ENCODE peak calls at places on chromosomes 7 and 10, in five cellular contexts. K, J, D, A and S are unnamed samples.

GRCh38 chr10:95818663-95819062 is 62.7 kb downstream of the ENTPD1 start:
- DNase-seq in J (no peak), K (no peak), A (no peak), D (peak; percentile 90), S (no peak)

GRCh38 chr7:7693881-7694280 is 24.5 kb downstream of the RPA3 start:
- DNase-seq in D (peak; percentile 58), K (no peak), A (no peak), J (no peak), S (no peak)

GRCh38 chr10:97274828-97275227 is 17.6 kb downstream of the ARHGAP19 start:
- DNase-seq in K (no peak), A (no peak), D (no peak), J (no peak), S (no peak)

GRCh38 chr10:17851611-17852010 is 42.5 kb downstream of the MRC1 start:
- DNase-seq in A (no peak), D (no peak), J (no peak), K (no peak), S (no peak)

GRCh38 chr7:87356448-87356847 is 11.0 kb downstream of the CROT start:
- DNase-seq in D (no peak), J (no peak), K (no peak), A (no peak), S (no peak)

GRCh38 chr7:129089521-129090212 is 34.8 kb upstream of the TNPO3 start:
- DNase-seq in K (no peak), A (peak; percentile 9), J (no peak), D (peak; percentile 58), S (no peak)

GRCh38 chr7:134461921-134462320 is 3.0 kb upstream of the AKR1B1 start:
- DNase-seq in A (no peak), K (no peak), D (no peak), J (no peak), S (no peak)

GRCh38 chr10:128463991-128464755 is 337.9 kb upstream of the MKI67 start:
- DNase-seq in D (peak; percentile 16), A (no peak), J (peak; percentile 33), K (peak; percentile 20), S (peak; percentile 28)

GRCh38 chr7:18087031-18087686 is 59.5 kb upstream of the PRPS1L1 start:
- DNase-seq in J (peak; percentile 52), A (no peak), K (no peak), D (peak; percentile 24), S (no peak)

GRCh38 chr7:1555046-1555812 is 776 bp downstream of the TMEM184A start:
- DNase-seq in J (no peak), A (no peak), K (peak; percentile 78), D (peak; percentile 83), S (no peak)

GRCh38 chr10:132904169-132904813 is 38.1 kb downstream of the CFAP46 start:
- DNase-seq in J (peak; percentile 73), K (peak; percentile 27), A (no peak), D (peak; percentile 42), S (peak; percentile 41)

GRCh38 chr10:93954726-93955363 is 38.9 kb upstream of the PLCE1 start:
- DNase-seq in A (no peak), J (no peak), D (no peak), K (no peak), S (no peak)

GRCh38 chr10:131947631-131948347 is 33.9 kb downstream of the BNIP3 start:
- DNase-seq in A (no peak), K (peak; percentile 10), J (no peak), D (peak; percentile 82), S (no peak)

GRCh38 chr7:158957507-158957900 is 101.1 kb downstream of the DYNC2I1 start:
- DNase-seq in J (peak; percentile 86), A (no peak), K (no peak), D (no peak), S (no peak)

GRCh38 chr10:74164641-74165529 is 13.9 kb downstream of the ADK start:
- DNase-seq in K (no peak), J (no peak), D (no peak), A (no peak), S (no peak)

GRCh38 chr7:116327751-116328150 is 117.4 kb downstream of the TES start:
- DNase-seq in J (no peak), D (peak; percentile 85), A (no peak), K (no peak), S (no peak)

GRCh38 chr7:128841961-128842673 is 11.9 kb downstream of the FLNC start:
- DNase-seq in J (peak; percentile 87), A (peak; percentile 30), K (peak; percentile 52), D (peak; percentile 40), S (peak; percentile 68)

GRCh38 chr10:24449334-24449740 is 240.4 kb downstream of the KIAA1217 start:
- DNase-seq in D (peak; percentile 51), K (no peak), J (no peak), A (no peak), S (no peak)

GRCh38 chr10:70934701-70935100 is 46.3 kb upstream of the PCBD1 start:
- DNase-seq in J (no peak), D (no peak), K (no peak), A (no peak), S (no peak)

GRCh38 chr10:10722422-10722821 is 295.2 kb upstream of the CELF2 start:
- DNase-seq in K (no peak), J (no peak), A (no peak), D (no peak), S (no peak)

GRCh38 chr7:95316588-95316987 is 7.7 kb downstream of the PON1 start:
- DNase-seq in K (no peak), D (no peak), J (no peak), A (no peak), S (no peak)

GRCh38 chr10:96764345-96764744 is 44.0 kb upstream of the PIK3AP1 start:
- DNase-seq in J (no peak), A (no peak), K (no peak), D (no peak), S (no peak)

GRCh38 chr10:8349610-8350249 is 295.2 kb downstream of the GATA3 start:
- DNase-seq in J (no peak), A (no peak), K (no peak), D (no peak), S (no peak)

GRCh38 chr10:33327750-33328149 is 6.7 kb downstream of the NRP1 start:
- DNase-seq in D (peak; percentile 38), J (peak; percentile 12), K (no peak), A (no peak), S (no peak)

GRCh38 chr10:100969175-100970075 is at the start of gene SEMA4G:
- DNase-seq in K (peak; percentile 65), D (peak; percentile 48), J (peak; percentile 53), A (peak; percentile 15), S (peak; percentile 42)

GRCh38 chr7:23347007-23347681 is 48.0 kb downstream of the MALSU1 start:
- DNase-seq in K (no peak), J (no peak), D (no peak), A (no peak), S (no peak)

GRCh38 chr7:155220881-155221280 is 76.8 kb upstream of the INSIG1 start:
- DNase-seq in A (no peak), D (no peak), K (no peak), J (no peak), S (no peak)

GRCh38 chr10:126929391-126929790 is 24.2 kb downstream of the DOCK1 start:
- DNase-seq in K (no peak), D (no peak), A (no peak), J (no peak), S (no peak)

GRCh38 chr10:22913474-22914092 is 14.3 kb upstream of the ARMC3 start:
- DNase-seq in J (no peak), A (no peak), K (no peak), D (no peak), S (no peak)

GRCh38 chr7:37083311-37084096 is 359.2 kb upstream of the AOAH start:
- DNase-seq in A (no peak), J (no peak), K (no peak), D (peak; percentile 51), S (no peak)

GRCh38 chr7:3027455-3027854 is 16.2 kb downstream of the CARD11 start:
- DNase-seq in A (no peak), D (no peak), K (no peak), J (no peak), S (no peak)

GRCh38 chr10:52312999-52313349 is 1.1 kb upstream of the DKK1 start:
- DNase-seq in A (no peak), J (peak; percentile 1), K (no peak), D (peak; percentile 40), S (no peak)

GRCh38 chr7:66756859-66757258 is 16.3 kb downstream of the RABGEF1 start:
- DNase-seq in K (no peak), D (no peak), A (no peak), J (no peak), S (no peak)

GRCh38 chr7:135777626-135778398 is 29.2 kb upstream of the FAM180A start:
- DNase-seq in K (no peak), A (no peak), J (no peak), D (no peak), S (no peak)

GRCh38 chr7:70614237-70614984 is 517.5 kb upstream of the GALNT17 start:
- DNase-seq in J (peak; percentile 95), K (peak; percentile 58), A (no peak), D (peak; percentile 68), S (no peak)

GRCh38 chr7:27156508-27156898 is at the start of gene HOXA7:
- DNase-seq in A (no peak), K (peak; percentile 11), J (no peak), D (no peak), S (no peak)

GRCh38 chr10:31700222-31700621 is 228.4 kb downstream of the ARHGAP12 start:
- DNase-seq in J (no peak), D (peak; percentile 33), A (no peak), K (no peak), S (no peak)

GRCh38 chr10:31303212-31303611 is 15.8 kb upstream of the ZEB1 start:
- DNase-seq in D (no peak), A (no peak), K (no peak), J (no peak), S (no peak)